ENCODE peak calls at places on chromosomes 11 and 22, in five cellular contexts. A is EL, H is left cardiac atrium, R is fibroblast of villous mesenchyme, U is HuH-7.5. C is an unnamed sample.

GRCh38 chr11:2296913-2297622 is 4.7 kb downstream of the C11orf21 start:
- DNase-seq in A (no peak), H (no peak), R (no peak), U (no peak), C (no peak)

GRCh38 chr11:45407226-45407625 is 121.1 kb upstream of the SYT13 start:
- DNase-seq in A (no peak), H (no peak), R (no peak), U (no peak), C (no peak)

GRCh38 chr11:837189-837989 is 4.6 kb downstream of the CD151 start:
- DNase-seq in A (no peak), H (no peak), R (no peak), U (no peak), C (no peak)

GRCh38 chr22:41668971-41669911 is 19.4 kb downstream of the SNU13 start:
- DNase-seq in A (peak), H (no peak), R (peak), U (no peak), C (no peak)

GRCh38 chr22:20402960-20403778 is 9.2 kb downstream of the ZNF74 start:
- DNase-seq in A (no peak), H (no peak), R (no peak), U (no peak), C (no peak)

GRCh38 chr11:58829736-58830135 is 14.8 kb downstream of the GLYATL2 start:
- DNase-seq in A (peak), H (no peak), R (peak), U (no peak), C (no peak)

GRCh38 chr22:22703715-22704114 is 59.3 kb downstream of the GGTLC2 start:
- DNase-seq in A (peak), H (no peak), R (peak), U (no peak), C (no peak)

GRCh38 chr11:8596504-8597046 is 2.5 kb upstream of the STK33 start:
- DNase-seq in A (no peak), H (no peak), R (no peak), U (no peak), C (no peak)

GRCh38 chr11:91872216-91872615 is 352.4 kb upstream of the FAT3 start:
- DNase-seq in A (no peak), H (no peak), R (no peak), U (no peak), C (no peak)

GRCh38 chr22:26564181-26564580 is 25.8 kb downstream of the TPST2 start:
- DNase-seq in A (no peak), H (no peak), R (no peak), U (no peak), C (no peak)

GRCh38 chr11:122653911-122654310 is 1.6 kb upstream of the UBASH3B start:
- DNase-seq in A (no peak), H (no peak), R (no peak), U (no peak), C (no peak)

GRCh38 chr11:64084146-64084961 is 48.6 kb downstream of the FLRT1 start:
- DNase-seq in A (no peak), H (no peak), R (no peak), U (no peak), C (no peak)

GRCh38 chr22:19810381-19811141 is 44.1 kb downstream of the GNB1L start:
- DNase-seq in A (peak), H (peak), R (peak), U (no peak), C (no peak)

GRCh38 chr11:1197431-1197885 is 25.4 kb upstream of the MUC5B start:
- DNase-seq in A (no peak), H (peak), R (no peak), U (no peak), C (no peak)

GRCh38 chr11:122879785-122880184 is 2.8 kb upstream of the JHY start:
- DNase-seq in A (no peak), H (no peak), R (no peak), U (no peak), C (no peak)

GRCh38 chr22:50014655-50015401 is 2.3 kb upstream of the IL17REL start:
- DNase-seq in A (no peak), H (no peak), R (no peak), U (no peak), C (no peak)

GRCh38 chr11:3197878-3198528 is 20.6 kb downstream of the MRGPRG start:
- DNase-seq in A (no peak), H (no peak), R (no peak), U (no peak), C (no peak)

GRCh38 chr11:13013054-13013488 is 4.0 kb downstream of the RASSF10 start:
- DNase-seq in A (no peak), H (no peak), R (no peak), U (no peak), C (no peak)

GRCh38 chr11:69487849-69488542 is 6.5 kb downstream of the LINC01488 start:
- DNase-seq in A (no peak), H (peak), R (no peak), U (no peak), C (no peak)

GRCh38 chr22:45930324-45930723 is 46.6 kb downstream of the WNT7B start:
- DNase-seq in A (no peak), H (no peak), R (no peak), U (no peak), C (no peak)

GRCh38 chr11:110200241-110200640 is 96.2 kb downstream of the RDX start:
- DNase-seq in A (no peak), H (no peak), R (no peak), U (no peak), C (no peak)

GRCh38 chr11:110075087-110075821 is 17.9 kb upstream of the ZC3H12C start:
- DNase-seq in A (no peak), H (peak), R (no peak), U (no peak), C (no peak)

GRCh38 chr22:42330953-42331525 is 60.6 kb upstream of the TCF20 start:
- DNase-seq in A (no peak), H (no peak), R (no peak), U (no peak), C (no peak)

GRCh38 chr22:36823177-36823839 is 6.5 kb upstream of the PVALB start:
- DNase-seq in A (peak), H (no peak), R (no peak), U (no peak), C (no peak)

GRCh38 chr11:33658195-33658900 is 42.3 kb downstream of the C11orf91 start:
- DNase-seq in A (no peak), H (no peak), R (no peak), U (no peak), C (no peak)

GRCh38 chr11:85589373-85589772 is 37.8 kb downstream of the DLG2 start:
- DNase-seq in A (no peak), H (no peak), R (no peak), U (no peak), C (peak)

GRCh38 chr22:46008291-46008690 is 31.3 kb upstream of the WNT7B start:
- DNase-seq in A (peak), H (no peak), R (no peak), U (no peak), C (no peak)

GRCh38 chr11:35236667-35237003 is 97.7 kb downstream of the CD44 start:
- DNase-seq in A (peak), H (no peak), R (no peak), U (no peak), C (no peak)

GRCh38 chr11:72238040-72238450 is 5.9 kb downstream of the PHOX2A start:
- DNase-seq in A (peak), H (no peak), R (peak), U (peak), C (peak)

GRCh38 chr22:50502096-50502495 is 5.4 kb downstream of the LMF2 start:
- DNase-seq in A (no peak), H (no peak), R (no peak), U (no peak), C (no peak)

GRCh38 chr11:73391665-73392064 is 15.5 kb downstream of the RELT start:
- DNase-seq in A (no peak), H (no peak), R (no peak), U (no peak), C (no peak)